ENCODE peak calls at places on chromosomes 2 and 18, in nine cellular contexts. One of them, this sample, is unnamed.

GRCh38 chr18:63266888-63267790 is 52.4 kb downstream of the BCL2 start:
- DNase-seq in cardiac muscle cell: no peak
- DNase-seq in HL-60: peak
- DNase-seq in mammary epithelial cell: no peak
- DNase-seq in uterus: no peak
- DNase-seq in RWPE1: no peak
- DNase-seq in A549: no peak
- DNase-seq in stomach: no peak
- DNase-seq in brain microvascular endothelial cell: no peak
- DNase-seq in this sample: no peak

GRCh38 chr2:232492236-232492848 is 4.7 kb upstream of the ECEL1 start:
- DNase-seq in cardiac muscle cell: no peak
- DNase-seq in HL-60: no peak
- DNase-seq in mammary epithelial cell: no peak
- DNase-seq in uterus: no peak
- DNase-seq in RWPE1: no peak
- DNase-seq in A549: no peak
- DNase-seq in stomach: no peak
- DNase-seq in brain microvascular endothelial cell: no peak
- DNase-seq in this sample: peak

GRCh38 chr2:146068051-146068450 is 1548.1 kb upstream of the ZEB2 start:
- DNase-seq in cardiac muscle cell: no peak
- DNase-seq in HL-60: no peak
- DNase-seq in mammary epithelial cell: no peak
- DNase-seq in uterus: no peak
- DNase-seq in RWPE1: no peak
- DNase-seq in A549: no peak
- DNase-seq in stomach: no peak
- DNase-seq in brain microvascular endothelial cell: no peak
- DNase-seq in this sample: no peak

GRCh38 chr2:24104110-24104650 is 19.0 kb downstream of the PFN4 start:
- DNase-seq in cardiac muscle cell: no peak
- DNase-seq in HL-60: no peak
- DNase-seq in mammary epithelial cell: no peak
- DNase-seq in uterus: no peak
- DNase-seq in RWPE1: no peak
- DNase-seq in A549: no peak
- DNase-seq in stomach: no peak
- DNase-seq in brain microvascular endothelial cell: no peak
- DNase-seq in this sample: no peak

GRCh38 chr2:31134450-31134849 is 3.8 kb downstream of the GALNT14 start:
- DNase-seq in cardiac muscle cell: no peak
- DNase-seq in HL-60: no peak
- DNase-seq in mammary epithelial cell: no peak
- DNase-seq in uterus: no peak
- DNase-seq in RWPE1: no peak
- DNase-seq in A549: no peak
- DNase-seq in stomach: no peak
- DNase-seq in brain microvascular endothelial cell: no peak
- DNase-seq in this sample: no peak

GRCh38 chr2:221529943-221530652 is 42.0 kb downstream of the EPHA4 start:
- DNase-seq in cardiac muscle cell: no peak
- DNase-seq in HL-60: no peak
- DNase-seq in mammary epithelial cell: peak
- DNase-seq in uterus: no peak
- DNase-seq in RWPE1: peak
- DNase-seq in A549: no peak
- DNase-seq in stomach: no peak
- DNase-seq in brain microvascular endothelial cell: peak
- DNase-seq in this sample: no peak

GRCh38 chr18:29512203-29512602 is 1335.3 kb upstream of the CDH2 start:
- DNase-seq in cardiac muscle cell: no peak
- DNase-seq in HL-60: no peak
- DNase-seq in mammary epithelial cell: no peak
- DNase-seq in uterus: no peak
- DNase-seq in RWPE1: no peak
- DNase-seq in A549: no peak
- DNase-seq in stomach: no peak
- DNase-seq in brain microvascular endothelial cell: no peak
- DNase-seq in this sample: no peak

GRCh38 chr2:75605770-75606535 is 40.6 kb upstream of the MRPL19 start:
- DNase-seq in cardiac muscle cell: no peak
- DNase-seq in HL-60: no peak
- DNase-seq in mammary epithelial cell: peak
- DNase-seq in uterus: no peak
- DNase-seq in RWPE1: peak
- DNase-seq in A549: peak
- DNase-seq in stomach: no peak
- DNase-seq in brain microvascular endothelial cell: peak
- DNase-seq in this sample: peak

GRCh38 chr2:143907801-143908200 is 612.1 kb downstream of the ZEB2 start:
- DNase-seq in cardiac muscle cell: no peak
- DNase-seq in HL-60: no peak
- DNase-seq in mammary epithelial cell: no peak
- DNase-seq in uterus: no peak
- DNase-seq in RWPE1: no peak
- DNase-seq in A549: no peak
- DNase-seq in stomach: no peak
- DNase-seq in brain microvascular endothelial cell: peak
- DNase-seq in this sample: no peak

GRCh38 chr2:143908843-143909242 is 611.1 kb downstream of the ZEB2 start:
- DNase-seq in cardiac muscle cell: no peak
- DNase-seq in HL-60: no peak
- DNase-seq in mammary epithelial cell: no peak
- DNase-seq in uterus: no peak
- DNase-seq in RWPE1: no peak
- DNase-seq in A549: no peak
- DNase-seq in stomach: no peak
- DNase-seq in brain microvascular endothelial cell: no peak
- DNase-seq in this sample: no peak

GRCh38 chr2:143906850-143907249 is 613.1 kb downstream of the ZEB2 start:
- DNase-seq in cardiac muscle cell: no peak
- DNase-seq in HL-60: no peak
- DNase-seq in mammary epithelial cell: no peak
- DNase-seq in uterus: no peak
- DNase-seq in RWPE1: no peak
- DNase-seq in A549: no peak
- DNase-seq in stomach: no peak
- DNase-seq in brain microvascular endothelial cell: no peak
- DNase-seq in this sample: no peak

GRCh38 chr2:143903172-143903856 is 616.6 kb downstream of the ZEB2 start:
- DNase-seq in cardiac muscle cell: no peak
- DNase-seq in HL-60: no peak
- DNase-seq in mammary epithelial cell: peak
- DNase-seq in uterus: no peak
- DNase-seq in RWPE1: no peak
- DNase-seq in A549: no peak
- DNase-seq in stomach: no peak
- DNase-seq in brain microvascular endothelial cell: no peak
- DNase-seq in this sample: no peak

GRCh38 chr2:143905587-143905986 is 614.3 kb downstream of the ZEB2 start:
- DNase-seq in cardiac muscle cell: no peak
- DNase-seq in HL-60: no peak
- DNase-seq in mammary epithelial cell: no peak
- DNase-seq in uterus: no peak
- DNase-seq in RWPE1: no peak
- DNase-seq in A549: no peak
- DNase-seq in stomach: no peak
- DNase-seq in brain microvascular endothelial cell: no peak
- DNase-seq in this sample: no peak
- H3K27ac ChIP-seq in cardiac muscle cell: no peak
- H3K27ac ChIP-seq in HL-60: no peak
- H3K27ac ChIP-seq in mammary epithelial cell: no peak
- H3K27ac ChIP-seq in uterus: no peak
- H3K27ac ChIP-seq in RWPE1: no peak
- H3K27ac ChIP-seq in A549: no peak
- H3K27ac ChIP-seq in stomach: no peak
- H3K27ac ChIP-seq in brain microvascular endothelial cell: no peak
- H3K27ac ChIP-seq in this sample: no peak

DNA sequence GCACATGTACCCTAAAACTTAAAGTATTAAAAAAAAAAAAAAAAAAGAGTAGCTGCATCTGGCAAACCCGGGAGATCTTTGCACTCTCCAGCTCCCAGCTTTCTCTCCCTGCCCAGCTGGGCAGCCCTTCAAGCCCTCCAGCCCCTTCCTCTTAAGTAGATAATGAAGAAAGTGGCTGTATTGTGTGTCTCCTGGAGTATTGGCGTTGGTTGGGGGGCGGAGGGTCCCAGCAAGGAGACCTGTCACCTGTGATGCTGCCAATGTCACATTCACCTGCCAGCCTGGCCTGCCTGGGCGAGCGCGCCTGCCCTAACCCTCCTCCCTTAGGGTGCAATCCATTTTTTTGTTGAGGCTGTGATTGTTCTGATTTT is 2.0 kb downstream of the C2orf72 start:
- DNase-seq in cardiac muscle cell: no peak
- DNase-seq in HL-60: no peak
- DNase-seq in mammary epithelial cell: no peak
- DNase-seq in uterus: no peak
- DNase-seq in RWPE1: no peak
- DNase-seq in A549: no peak
- DNase-seq in stomach: no peak
- DNase-seq in brain microvascular endothelial cell: no peak
- DNase-seq in this sample: no peak
- H3K27ac ChIP-seq in cardiac muscle cell: no peak
- H3K27ac ChIP-seq in HL-60: no peak
- H3K27ac ChIP-seq in mammary epithelial cell: no peak
- H3K27ac ChIP-seq in uterus: no peak
- H3K27ac ChIP-seq in RWPE1: no peak
- H3K27ac ChIP-seq in A549: no peak
- H3K27ac ChIP-seq in stomach: no peak
- H3K27ac ChIP-seq in brain microvascular endothelial cell: no peak
- H3K27ac ChIP-seq in this sample: no peak

GRCh38 chr2:168495524-168495923 is 39.5 kb downstream of the CERS6 start:
- DNase-seq in cardiac muscle cell: no peak
- DNase-seq in HL-60: no peak
- DNase-seq in mammary epithelial cell: no peak
- DNase-seq in uterus: no peak
- DNase-seq in RWPE1: no peak
- DNase-seq in A549: no peak
- DNase-seq in stomach: no peak
- DNase-seq in brain microvascular endothelial cell: no peak
- DNase-seq in this sample: no peak

GRCh38 chr2:168490916-168491605 is 35.0 kb downstream of the CERS6 start:
- DNase-seq in cardiac muscle cell: no peak
- DNase-seq in HL-60: peak
- DNase-seq in mammary epithelial cell: no peak
- DNase-seq in uterus: no peak
- DNase-seq in RWPE1: no peak
- DNase-seq in A549: no peak
- DNase-seq in stomach: no peak
- DNase-seq in brain microvascular endothelial cell: no peak
- DNase-seq in this sample: no peak

GRCh38 chr2:168494190-168494711 is 38.2 kb downstream of the CERS6 start:
- DNase-seq in cardiac muscle cell: no peak
- DNase-seq in HL-60: no peak
- DNase-seq in mammary epithelial cell: no peak
- DNase-seq in uterus: no peak
- DNase-seq in RWPE1: no peak
- DNase-seq in A549: peak
- DNase-seq in stomach: no peak
- DNase-seq in brain microvascular endothelial cell: peak
- DNase-seq in this sample: peak

GRCh38 chr2:168486440-168486839 is 30.4 kb downstream of the CERS6 start:
- DNase-seq in cardiac muscle cell: no peak
- DNase-seq in HL-60: no peak
- DNase-seq in mammary epithelial cell: no peak
- DNase-seq in uterus: no peak
- DNase-seq in RWPE1: no peak
- DNase-seq in A549: no peak
- DNase-seq in stomach: no peak
- DNase-seq in brain microvascular endothelial cell: no peak
- DNase-seq in this sample: no peak

GRCh38 chr2:168490015-168490874 is 34.2 kb downstream of the CERS6 start:
- DNase-seq in cardiac muscle cell: peak
- DNase-seq in HL-60: peak
- DNase-seq in mammary epithelial cell: peak
- DNase-seq in uterus: no peak
- DNase-seq in RWPE1: peak
- DNase-seq in A549: peak
- DNase-seq in stomach: no peak
- DNase-seq in brain microvascular endothelial cell: peak
- DNase-seq in this sample: peak
- H3K27ac ChIP-seq in cardiac muscle cell: peak
- H3K27ac ChIP-seq in HL-60: peak
- H3K27ac ChIP-seq in mammary epithelial cell: no peak
- H3K27ac ChIP-seq in uterus: peak
- H3K27ac ChIP-seq in RWPE1: no peak
- H3K27ac ChIP-seq in A549: peak
- H3K27ac ChIP-seq in stomach: peak
- H3K27ac ChIP-seq in brain microvascular endothelial cell: peak
- H3K27ac ChIP-seq in this sample: peak

GRCh38 chr2:118813601-118814000 is 33.8 kb downstream of the EN1 start:
- DNase-seq in cardiac muscle cell: no peak
- DNase-seq in HL-60: no peak
- DNase-seq in mammary epithelial cell: no peak
- DNase-seq in uterus: no peak
- DNase-seq in RWPE1: no peak
- DNase-seq in A549: no peak
- DNase-seq in stomach: no peak
- DNase-seq in brain microvascular endothelial cell: no peak
- DNase-seq in this sample: no peak

GRCh38 chr2:118810766-118811165 is 36.7 kb downstream of the EN1 start:
- DNase-seq in cardiac muscle cell: no peak
- DNase-seq in HL-60: no peak
- DNase-seq in mammary epithelial cell: no peak
- DNase-seq in uterus: no peak
- DNase-seq in RWPE1: no peak
- DNase-seq in A549: no peak
- DNase-seq in stomach: no peak
- DNase-seq in brain microvascular endothelial cell: no peak
- DNase-seq in this sample: no peak

GRCh38 chr2:118814368-118814767 is 33.1 kb downstream of the EN1 start:
- DNase-seq in cardiac muscle cell: no peak
- DNase-seq in HL-60: no peak
- DNase-seq in mammary epithelial cell: no peak
- DNase-seq in uterus: no peak
- DNase-seq in RWPE1: no peak
- DNase-seq in A549: no peak
- DNase-seq in stomach: no peak
- DNase-seq in brain microvascular endothelial cell: no peak
- DNase-seq in this sample: peak

GRCh38 chr2:118811514-118811913 is 35.9 kb downstream of the EN1 start:
- DNase-seq in cardiac muscle cell: no peak
- DNase-seq in HL-60: no peak
- DNase-seq in mammary epithelial cell: no peak
- DNase-seq in uterus: no peak
- DNase-seq in RWPE1: no peak
- DNase-seq in A549: no peak
- DNase-seq in stomach: no peak
- DNase-seq in brain microvascular endothelial cell: no peak
- DNase-seq in this sample: no peak

DNA sequence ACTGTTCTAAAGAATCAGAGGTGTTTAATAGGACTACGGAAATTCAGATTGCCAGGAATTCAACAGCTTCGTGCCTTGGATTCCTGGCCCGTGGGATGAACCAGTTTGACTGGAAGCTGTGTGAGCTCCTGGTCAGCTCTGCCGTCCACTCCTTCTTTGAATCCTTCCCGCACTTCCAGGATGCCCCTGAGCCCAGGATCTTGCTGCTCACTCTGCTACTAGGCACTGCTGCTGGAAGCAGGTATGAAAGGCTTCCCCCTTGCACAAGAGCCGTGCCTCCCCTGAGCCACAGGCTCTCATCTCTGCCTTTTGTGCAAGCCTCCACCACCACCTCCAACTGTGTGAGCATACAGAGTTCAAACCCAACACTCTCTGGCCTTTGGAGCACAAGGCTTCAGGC is 34.9 kb downstream of the EN1 start:
- DNase-seq in cardiac muscle cell: no peak
- DNase-seq in HL-60: no peak
- DNase-seq in mammary epithelial cell: no peak
- DNase-seq in uterus: no peak
- DNase-seq in RWPE1: no peak
- DNase-seq in A549: no peak
- DNase-seq in stomach: no peak
- DNase-seq in brain microvascular endothelial cell: no peak
- DNase-seq in this sample: peak
- H3K27ac ChIP-seq in cardiac muscle cell: no peak
- H3K27ac ChIP-seq in HL-60: no peak
- H3K27ac ChIP-seq in mammary epithelial cell: no peak
- H3K27ac ChIP-seq in uterus: no peak
- H3K27ac ChIP-seq in RWPE1: no peak
- H3K27ac ChIP-seq in A549: no peak
- H3K27ac ChIP-seq in stomach: no peak
- H3K27ac ChIP-seq in brain microvascular endothelial cell: no peak
- H3K27ac ChIP-seq in this sample: no peak

This sample was measured in endodermal cell.